ENCODE peak calls at places on chromosomes 6 and 20, in seven cellular contexts. One of them, this sample, is unnamed. For H3K4me1, the result is how much of the 10 kb centered on the place peaks cover.

GRCh38 chr20:38043512-38044300 is 10.2 kb downstream of the RPRD1B start:
- DNase-seq in CD8-positive, alpha-beta T cell: no peak
- DNase-seq in MM.1S: no peak
- DNase-seq in pancreas: no peak
- DNase-seq in Peyer's patch: no peak
- DNase-seq in hepatocyte: peak
- DNase-seq in HepG2: no peak
- DNase-seq in this sample: no peak

GRCh38 chr6:157288575-157288974 is 34.7 kb downstream of the TMEM242 start:
- DNase-seq in pancreas: no peak
- DNase-seq in hepatocyte: no peak
- DNase-seq in Peyer's patch: no peak
- DNase-seq in HepG2: no peak
- DNase-seq in CD8-positive, alpha-beta T cell: no peak
- DNase-seq in MM.1S: no peak
- DNase-seq in this sample: no peak

GRCh38 chr20:44644384-44645131 is 6.9 kb downstream of the ADA start:
- DNase-seq in CD8-positive, alpha-beta T cell: peak
- DNase-seq in pancreas: no peak
- DNase-seq in MM.1S: peak
- DNase-seq in HepG2: no peak
- DNase-seq in hepatocyte: no peak
- DNase-seq in Peyer's patch: peak
- DNase-seq in this sample: peak

GRCh38 chr6:25883991-25884390 is 9.9 kb upstream of the SLC17A3 start:
- DNase-seq in HepG2: peak
- DNase-seq in Peyer's patch: no peak
- DNase-seq in hepatocyte: peak
- DNase-seq in MM.1S: no peak
- DNase-seq in pancreas: no peak
- DNase-seq in CD8-positive, alpha-beta T cell: no peak
- DNase-seq in this sample: no peak

GRCh38 chr6:156280131-156280530 is 497.0 kb upstream of the ARID1B start:
- DNase-seq in pancreas: no peak
- DNase-seq in MM.1S: peak
- DNase-seq in hepatocyte: no peak
- DNase-seq in CD8-positive, alpha-beta T cell: no peak
- DNase-seq in HepG2: no peak
- DNase-seq in Peyer's patch: no peak
- DNase-seq in this sample: no peak

GRCh38 chr6:11729083-11729482 is 49.5 kb downstream of the ADTRP start:
- DNase-seq in MM.1S: no peak
- DNase-seq in pancreas: no peak
- DNase-seq in hepatocyte: no peak
- DNase-seq in Peyer's patch: no peak
- DNase-seq in HepG2: no peak
- DNase-seq in CD8-positive, alpha-beta T cell: no peak
- DNase-seq in this sample: peak

GRCh38 chr6:39189915-39190544 is 39.2 kb downstream of the KCNK5 start:
- DNase-seq in MM.1S: no peak
- DNase-seq in HepG2: peak
- DNase-seq in CD8-positive, alpha-beta T cell: no peak
- DNase-seq in pancreas: peak
- DNase-seq in Peyer's patch: peak
- DNase-seq in hepatocyte: peak
- DNase-seq in this sample: no peak

GRCh38 chr20:40754372-40754943 is 65.4 kb upstream of the MAFB start:
- DNase-seq in MM.1S: no peak
- DNase-seq in HepG2: no peak
- DNase-seq in Peyer's patch: no peak
- DNase-seq in hepatocyte: peak
- DNase-seq in pancreas: peak
- DNase-seq in CD8-positive, alpha-beta T cell: no peak
- DNase-seq in this sample: no peak

GRCh38 chr20:39850821-39851330 is 838.2 kb downstream of the MAFB start:
- DNase-seq in pancreas: no peak
- DNase-seq in hepatocyte: no peak
- DNase-seq in HepG2: no peak
- DNase-seq in Peyer's patch: no peak
- DNase-seq in MM.1S: no peak
- DNase-seq in CD8-positive, alpha-beta T cell: no peak
- DNase-seq in this sample: no peak

GRCh38 chr6:86938814-86939213 is 1.5 kb downstream of the HTR1E start:
- DNase-seq in pancreas: no peak
- DNase-seq in Peyer's patch: no peak
- DNase-seq in hepatocyte: no peak
- DNase-seq in HepG2: no peak
- DNase-seq in CD8-positive, alpha-beta T cell: no peak
- DNase-seq in MM.1S: no peak
- DNase-seq in this sample: no peak

GRCh38 chr6:87151786-87152527 is 3.4 kb upstream of the ZNF292 start:
- DNase-seq in Peyer's patch: peak
- DNase-seq in CD8-positive, alpha-beta T cell: peak
- DNase-seq in MM.1S: peak
- DNase-seq in HepG2: no peak
- DNase-seq in hepatocyte: peak
- DNase-seq in pancreas: peak
- DNase-seq in this sample: peak

GRCh38 chr6:4358414-4359107 is 223.2 kb upstream of the ECI2 start:
- DNase-seq in HepG2: peak
- DNase-seq in Peyer's patch: peak
- DNase-seq in pancreas: peak
- DNase-seq in MM.1S: no peak
- DNase-seq in CD8-positive, alpha-beta T cell: no peak
- DNase-seq in hepatocyte: peak
- DNase-seq in this sample: no peak

GRCh38 chr6:51430610-51431009 is 611.9 kb downstream of the TFAP2B start:
- DNase-seq in CD8-positive, alpha-beta T cell: no peak
- DNase-seq in Peyer's patch: no peak
- DNase-seq in HepG2: no peak
- DNase-seq in pancreas: no peak
- DNase-seq in hepatocyte: no peak
- DNase-seq in MM.1S: no peak
- DNase-seq in this sample: no peak

GRCh38 chr20:60102665-60103210 is 144.5 kb downstream of the CDH26 start:
- DNase-seq in pancreas: no peak
- DNase-seq in MM.1S: no peak
- DNase-seq in HepG2: no peak
- DNase-seq in CD8-positive, alpha-beta T cell: no peak
- DNase-seq in Peyer's patch: no peak
- DNase-seq in hepatocyte: no peak
- DNase-seq in this sample: no peak

GRCh38 chr6:16291739-16292138 is 53.4 kb downstream of the GMPR start:
- DNase-seq in MM.1S: no peak
- DNase-seq in hepatocyte: no peak
- DNase-seq in Peyer's patch: no peak
- DNase-seq in HepG2: no peak
- DNase-seq in CD8-positive, alpha-beta T cell: no peak
- DNase-seq in pancreas: no peak
- DNase-seq in this sample: no peak

GRCh38 chr6:77403424-77403823 is 59.9 kb downstream of the HTR1B start:
- DNase-seq in Peyer's patch: no peak
- DNase-seq in pancreas: no peak
- DNase-seq in HepG2: no peak
- DNase-seq in hepatocyte: peak
- DNase-seq in MM.1S: no peak
- DNase-seq in CD8-positive, alpha-beta T cell: no peak
- DNase-seq in this sample: no peak

GRCh38 chr20:20386192-20386591 is 18.3 kb downstream of the INSM1 start:
- DNase-seq in HepG2: no peak
- DNase-seq in MM.1S: no peak
- DNase-seq in pancreas: no peak
- DNase-seq in CD8-positive, alpha-beta T cell: no peak
- DNase-seq in Peyer's patch: no peak
- DNase-seq in hepatocyte: no peak
- DNase-seq in this sample: no peak

GRCh38 chr20:18001131-18001921 is 32.5 kb downstream of the MGME1 start:
- DNase-seq in CD8-positive, alpha-beta T cell: no peak
- DNase-seq in MM.1S: no peak
- DNase-seq in HepG2: peak
- DNase-seq in pancreas: peak
- DNase-seq in hepatocyte: peak
- DNase-seq in Peyer's patch: peak
- DNase-seq in this sample: no peak

GRCh38 chr20:49377326-49377725 is 99.5 kb upstream of the ZNFX1 start:
- DNase-seq in Peyer's patch: no peak
- DNase-seq in pancreas: no peak
- DNase-seq in MM.1S: no peak
- DNase-seq in hepatocyte: no peak
- DNase-seq in HepG2: no peak
- DNase-seq in CD8-positive, alpha-beta T cell: no peak
- DNase-seq in this sample: no peak

GRCh38 chr6:106886922-106887797 is 87.4 kb downstream of the CD24 start:
- DNase-seq in HepG2: peak
- DNase-seq in Peyer's patch: no peak
- DNase-seq in pancreas: no peak
- DNase-seq in MM.1S: no peak
- DNase-seq in CD8-positive, alpha-beta T cell: no peak
- DNase-seq in hepatocyte: peak
- DNase-seq in this sample: no peak

GRCh38 chr6:168667428-168667805 is 226.4 kb downstream of the SMOC2 start:
- DNase-seq in pancreas: no peak
- DNase-seq in HepG2: no peak
- DNase-seq in hepatocyte: no peak
- DNase-seq in Peyer's patch: peak
- DNase-seq in CD8-positive, alpha-beta T cell: no peak
- DNase-seq in MM.1S: no peak
- DNase-seq in this sample: no peak

GRCh38 chr6:157282279-157282678 is 41.0 kb downstream of the TMEM242 start:
- DNase-seq in HepG2: no peak
- DNase-seq in pancreas: peak
- DNase-seq in CD8-positive, alpha-beta T cell: no peak
- DNase-seq in Peyer's patch: no peak
- DNase-seq in MM.1S: no peak
- DNase-seq in hepatocyte: no peak
- DNase-seq in this sample: no peak

GRCh38 chr6:32796848-32797776 is 19.7 kb downstream of the HLA-DOB start:
- DNase-seq in MM.1S: peak
- DNase-seq in hepatocyte: peak
- DNase-seq in Peyer's patch: peak
- DNase-seq in HepG2: peak
- DNase-seq in pancreas: peak
- DNase-seq in CD8-positive, alpha-beta T cell: peak
- DNase-seq in this sample: peak
- H3K4me1 ChIP-seq in MM.1S: under half
- H3K4me1 ChIP-seq in hepatocyte: under half
- H3K4me1 ChIP-seq in Peyer's patch: under half
- H3K4me1 ChIP-seq in HepG2: under half
- H3K4me1 ChIP-seq in pancreas: under half
- H3K4me1 ChIP-seq in CD8-positive, alpha-beta T cell: under half
- H3K4me1 ChIP-seq in this sample: under half

DNA sequence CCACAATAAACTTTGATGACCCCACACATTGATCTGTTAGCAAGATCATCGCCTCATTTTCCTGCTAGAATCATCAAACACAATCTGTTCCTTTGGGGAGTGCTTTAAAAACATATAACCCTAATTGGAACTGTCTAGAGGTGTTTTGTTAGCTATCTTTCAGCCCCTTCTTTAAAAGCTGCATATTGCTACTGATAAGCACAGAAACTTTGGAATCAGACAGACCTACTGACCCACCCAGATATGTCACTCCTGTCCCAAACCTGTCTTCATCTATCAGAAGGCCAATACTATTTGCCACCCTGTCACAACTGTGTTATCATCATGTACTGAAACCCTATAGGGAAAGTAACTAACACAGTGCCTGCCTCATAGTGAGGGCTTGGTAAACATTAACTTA is 172.4 kb upstream of the SASH1 start:
- DNase-seq in hepatocyte: no peak
- DNase-seq in HepG2: no peak
- DNase-seq in MM.1S: no peak
- DNase-seq in Peyer's patch: no peak
- DNase-seq in pancreas: no peak
- DNase-seq in CD8-positive, alpha-beta T cell: no peak
- DNase-seq in this sample: no peak
- H3K4me1 ChIP-seq in hepatocyte: under half
- H3K4me1 ChIP-seq in HepG2: under half
- H3K4me1 ChIP-seq in MM.1S: under half
- H3K4me1 ChIP-seq in Peyer's patch: under half
- H3K4me1 ChIP-seq in pancreas: under half
- H3K4me1 ChIP-seq in CD8-positive, alpha-beta T cell: under half
- H3K4me1 ChIP-seq in this sample: under half

GRCh38 chr6:35024601-35025054 is 116.5 kb downstream of the TCP11 start:
- DNase-seq in hepatocyte: peak
- DNase-seq in MM.1S: no peak
- DNase-seq in pancreas: peak
- DNase-seq in Peyer's patch: peak
- DNase-seq in HepG2: peak
- DNase-seq in CD8-positive, alpha-beta T cell: no peak
- DNase-seq in this sample: no peak

GRCh38 chr6:35025241-35026188 is 115.6 kb downstream of the TCP11 start:
- DNase-seq in Peyer's patch: no peak
- DNase-seq in pancreas: no peak
- DNase-seq in MM.1S: no peak
- DNase-seq in HepG2: no peak
- DNase-seq in CD8-positive, alpha-beta T cell: no peak
- DNase-seq in hepatocyte: no peak
- DNase-seq in this sample: no peak

GRCh38 chr6:35021014-35021413 is 120.1 kb downstream of the TCP11 start:
- DNase-seq in Peyer's patch: no peak
- DNase-seq in hepatocyte: no peak
- DNase-seq in CD8-positive, alpha-beta T cell: no peak
- DNase-seq in HepG2: no peak
- DNase-seq in MM.1S: no peak
- DNase-seq in pancreas: no peak
- DNase-seq in this sample: no peak

GRCh38 chr6:35023091-35023490 is 118.0 kb downstream of the TCP11 start:
- DNase-seq in HepG2: no peak
- DNase-seq in hepatocyte: no peak
- DNase-seq in Peyer's patch: no peak
- DNase-seq in CD8-positive, alpha-beta T cell: no peak
- DNase-seq in pancreas: no peak
- DNase-seq in MM.1S: no peak
- DNase-seq in this sample: no peak

GRCh38 chr6:35023601-35024000 is 117.5 kb downstream of the TCP11 start:
- DNase-seq in CD8-positive, alpha-beta T cell: no peak
- DNase-seq in HepG2: no peak
- DNase-seq in Peyer's patch: no peak
- DNase-seq in hepatocyte: no peak
- DNase-seq in MM.1S: no peak
- DNase-seq in pancreas: no peak
- DNase-seq in this sample: no peak
- H3K4me1 ChIP-seq in CD8-positive, alpha-beta T cell: under half
- H3K4me1 ChIP-seq in HepG2: under half
- H3K4me1 ChIP-seq in Peyer's patch: under half
- H3K4me1 ChIP-seq in hepatocyte: under half
- H3K4me1 ChIP-seq in MM.1S: under half
- H3K4me1 ChIP-seq in pancreas: under half
- H3K4me1 ChIP-seq in this sample: under half

DNA sequence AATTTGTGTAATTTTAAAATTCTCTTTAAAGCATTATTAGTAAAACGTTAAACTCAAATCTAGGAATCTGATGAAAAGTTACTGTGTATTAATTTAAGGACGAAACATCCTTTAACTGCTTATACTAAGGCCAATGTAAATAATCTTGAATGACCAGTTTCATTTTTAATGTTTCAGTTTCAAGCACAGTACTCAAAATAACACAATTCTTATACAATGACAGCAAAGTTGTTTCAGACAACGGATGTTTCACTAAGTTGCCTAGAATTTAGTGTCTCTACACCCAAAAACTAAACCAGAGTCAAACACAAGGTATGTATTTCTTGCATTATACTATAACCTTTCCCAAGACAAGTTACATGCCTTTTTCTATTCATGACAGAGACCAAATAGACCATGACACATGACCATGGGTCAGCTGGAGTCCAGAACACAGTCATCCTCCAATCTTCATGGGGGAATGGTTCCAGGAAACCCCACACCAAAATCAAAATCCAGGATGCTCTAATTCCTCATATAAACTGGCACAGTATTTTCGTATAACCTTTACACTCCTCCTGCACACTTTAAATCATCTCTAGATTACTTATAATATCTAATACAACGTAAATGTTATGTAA is 7.7 kb downstream of the PHIP start:
- DNase-seq in pancreas: no peak
- DNase-seq in hepatocyte: no peak
- DNase-seq in MM.1S: peak
- DNase-seq in Peyer's patch: no peak
- DNase-seq in CD8-positive, alpha-beta T cell: no peak
- DNase-seq in HepG2: no peak
- DNase-seq in this sample: no peak
- H3K4me1 ChIP-seq in pancreas: under half
- H3K4me1 ChIP-seq in hepatocyte: under half
- H3K4me1 ChIP-seq in MM.1S: half or more
- H3K4me1 ChIP-seq in Peyer's patch: under half
- H3K4me1 ChIP-seq in CD8-positive, alpha-beta T cell: under half
- H3K4me1 ChIP-seq in HepG2: under half
- H3K4me1 ChIP-seq in this sample: under half